ENCODE peak calls at places on chromosomes 7 and 10, in seven cellular contexts. A is heart left ventricle, K is AG04450, Q is kidney epithelial cell, W is breast epithelium, X is astrocyte, R is NB4. T is an unnamed sample.

GRCh38 chr7:7569113-7569527 is 2.4 kb downstream of the MIOS start:
- DNase-seq in A (no peak), K (no peak), Q (no peak), W (no peak), X (no peak), R (peak), T (no peak)

GRCh38 chr7:44979481-44980392 is 922 bp upstream of the MYO1G start:
- DNase-seq in A (no peak), K (no peak), Q (no peak), W (no peak), X (no peak), R (peak), T (no peak)

GRCh38 chr7:82594665-82595064 is 151.1 kb upstream of the CACNA2D1 start:
- DNase-seq in A (no peak), K (no peak), Q (no peak), W (no peak), X (no peak), R (no peak), T (no peak)

GRCh38 chr7:36390199-36391090 is 783 bp downstream of the ANLN start:
- DNase-seq in A (peak), K (peak), Q (peak), W (peak), X (peak), R (peak), T (peak)

GRCh38 chr7:100466830-100467605 is 3.0 kb upstream of the SPACDR start:
- DNase-seq in A (no peak), K (no peak), Q (no peak), W (no peak), X (no peak), R (no peak), T (no peak)

GRCh38 chr10:44060719-44061118 is 324.2 kb downstream of the CXCL12 start:
- DNase-seq in A (no peak), K (no peak), Q (no peak), W (no peak), X (no peak), R (no peak), T (no peak)

GRCh38 chr10:107280293-107280692 is 115.8 kb upstream of the SORCS1 start:
- DNase-seq in A (no peak), K (no peak), Q (no peak), W (no peak), X (no peak), R (peak), T (no peak)

GRCh38 chr7:131948434-131949053 is 392.1 kb upstream of the PODXL start:
- DNase-seq in A (no peak), K (no peak), Q (no peak), W (no peak), X (peak), R (no peak), T (peak)

GRCh38 chr7:77315102-77315501 is 101.0 kb downstream of the GSAP start:
- DNase-seq in A (no peak), K (no peak), Q (no peak), W (no peak), X (no peak), R (no peak), T (peak)

GRCh38 chr7:99000196-99000903 is 122.0 kb downstream of the TRRAP start:
- DNase-seq in A (no peak), K (no peak), Q (no peak), W (peak), X (no peak), R (no peak), T (no peak)

GRCh38 chr7:46764100-46764941 is 817.6 kb downstream of the TNS3 start:
- DNase-seq in A (no peak), K (peak), Q (peak), W (no peak), X (peak), R (no peak), T (peak)

GRCh38 chr10:47050618-47051455 is 139.6 kb downstream of the PTPN20 start:
- DNase-seq in A (peak), K (no peak), Q (no peak), W (no peak), X (no peak), R (no peak), T (no peak)

GRCh38 chr7:99379043-99379577 is 4.6 kb downstream of the ARPC1B start:
- DNase-seq in A (no peak), K (peak), Q (peak), W (no peak), X (peak), R (peak), T (peak)

GRCh38 chr7:149220534-149220933 is 18.9 kb upstream of the ZNF212 start:
- DNase-seq in A (no peak), K (no peak), Q (no peak), W (no peak), X (peak), R (no peak), T (peak)

GRCh38 chr7:147774461-147774860 is 816.1 kb upstream of the C7orf33 start:
- DNase-seq in A (no peak), K (no peak), Q (no peak), W (no peak), X (no peak), R (no peak), T (no peak)

GRCh38 chr7:151790095-151790825 is 86.7 kb downstream of the PRKAG2 start:
- DNase-seq in A (no peak), K (no peak), Q (no peak), W (no peak), X (no peak), R (no peak), T (no peak)

GRCh38 chr10:84265378-84265777 is 20.5 kb downstream of the RGR start:
- DNase-seq in A (no peak), K (no peak), Q (no peak), W (peak), X (no peak), R (no peak), T (peak)

GRCh38 chr10:75398630-75399460 is 2.7 kb downstream of the ZNF503 start:
- DNase-seq in A (peak), K (no peak), Q (no peak), W (no peak), X (no peak), R (no peak), T (peak)

GRCh38 chr7:112001089-112001826 is 204.9 kb downstream of the DOCK4 start:
- DNase-seq in A (no peak), K (no peak), Q (peak), W (no peak), X (peak), R (no peak), T (peak)

GRCh38 chr10:110947061-110947595 is 27.7 kb downstream of the SHOC2 start:
- DNase-seq in A (no peak), K (no peak), Q (no peak), W (no peak), X (peak), R (no peak), T (peak)

GRCh38 chr7:4715385-4715770 is 33.3 kb downstream of the FOXK1 start:
- DNase-seq in A (peak), K (peak), Q (no peak), W (peak), X (peak), R (peak), T (peak)

GRCh38 chr7:4716946-4717694 is 35.0 kb downstream of the FOXK1 start:
- DNase-seq in A (no peak), K (no peak), Q (no peak), W (no peak), X (no peak), R (no peak), T (no peak)

GRCh38 chr7:4713183-4713784 is 31.2 kb downstream of the FOXK1 start:
- DNase-seq in A (no peak), K (no peak), Q (no peak), W (peak), X (peak), R (peak), T (peak)

GRCh38 chr7:4714161-4714700 is 32.1 kb downstream of the FOXK1 start:
- DNase-seq in A (no peak), K (no peak), Q (no peak), W (no peak), X (no peak), R (peak), T (no peak)

GRCh38 chr7:4714767-4715384 is 32.8 kb downstream of the FOXK1 start:
- DNase-seq in A (no peak), K (no peak), Q (no peak), W (no peak), X (no peak), R (peak), T (no peak)
- H3K4me3 ChIP-seq in A (peak), K (peak), Q (no peak), W (no peak), X (no peak), R (peak), T (peak)

GRCh38 chr7:146094356-146094755 is 22.2 kb upstream of the CNTNAP2 start:
- DNase-seq in A (no peak), K (no peak), Q (no peak), W (no peak), X (no peak), R (no peak), T (no peak)

DNA sequence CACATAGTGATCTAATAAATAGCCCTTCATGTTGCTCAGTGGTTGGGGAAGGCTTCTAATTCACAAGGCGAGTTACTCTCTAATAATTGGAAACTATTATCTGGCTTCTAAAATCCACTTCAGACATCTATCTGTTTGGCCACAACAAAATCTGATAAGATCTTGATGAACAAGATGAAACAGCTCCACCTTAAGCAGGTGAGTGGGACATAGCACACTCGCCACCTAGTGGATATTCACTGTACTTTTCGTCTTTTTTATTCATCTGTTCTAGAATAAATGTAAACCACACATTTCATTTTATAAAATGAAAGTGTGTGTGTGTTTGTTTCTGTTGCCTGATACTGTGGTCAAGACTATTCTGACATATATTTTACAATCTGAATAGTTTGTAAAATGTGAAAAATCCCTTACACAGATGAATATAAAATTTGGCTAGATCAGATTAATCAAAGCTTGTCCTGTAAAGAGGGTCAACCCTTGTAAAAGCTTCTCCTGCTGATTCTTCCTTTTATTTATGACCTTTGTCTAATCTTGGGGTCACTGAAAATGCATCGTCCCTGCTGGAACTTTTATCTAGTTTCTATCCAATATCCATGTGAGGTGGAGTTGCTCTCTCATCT is 26.5 kb upstream of the CNTNAP2 start:
- DNase-seq in A (no peak), K (no peak), Q (peak), W (no peak), X (no peak), R (peak), T (no peak)
- TF ChIP-seq CTCF in A (peak), K (peak), Q (peak), W (peak), X (peak), R (peak), T (peak)

DNA sequence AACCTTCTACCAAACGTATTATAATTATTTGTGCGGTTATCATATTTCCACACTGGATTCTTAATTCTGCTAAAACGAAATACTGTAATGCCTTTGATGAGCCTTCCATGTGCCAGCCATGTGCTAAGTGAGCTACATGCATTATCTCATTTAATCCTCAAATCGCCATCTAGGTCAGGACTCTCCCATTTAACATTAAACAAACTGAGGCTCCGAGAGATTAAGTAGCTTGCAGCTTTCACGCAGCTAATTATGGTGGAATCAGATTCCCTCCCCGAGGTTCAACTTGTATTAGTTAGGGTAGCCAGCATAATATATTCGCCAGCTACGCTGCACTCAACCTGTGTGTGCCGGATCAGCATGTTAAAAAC is 798 bp upstream of the TSPAN33 start:
- DNase-seq in A (no peak), K (no peak), Q (no peak), W (no peak), X (no peak), R (no peak), T (no peak)
- H3K4me3 ChIP-seq in A (peak), K (no peak), Q (no peak), W (no peak), X (no peak), R (no peak), T (no peak)

GRCh38 chr7:129037585-129037984 is 17.3 kb downstream of the TNPO3 start:
- DNase-seq in A (no peak), K (no peak), Q (no peak), W (no peak), X (no peak), R (no peak), T (no peak)

GRCh38 chr7:129032017-129032416 is 22.9 kb downstream of the TNPO3 start:
- DNase-seq in A (no peak), K (no peak), Q (no peak), W (no peak), X (no peak), R (no peak), T (no peak)
- TF ChIP-seq CTCF in A (no peak), K (no peak), Q (no peak), W (no peak), X (no peak), R (no peak), T (no peak)

GRCh38 chr10:120789804-120790203 is 61.4 kb upstream of the WDR11 start:
- DNase-seq in A (no peak), K (no peak), Q (no peak), W (no peak), X (no peak), R (no peak), T (no peak)
- H3K4me3 ChIP-seq in A (no peak), K (no peak), Q (no peak), W (no peak), X (no peak), R (no peak), T (no peak)

T was measured in AG10803.